ENCODE peak calls at places on chromosomes 2 and 18, in six cellular contexts. C is GM13976; R is NCI-H460; W is NCI-H1092 treated with DMSO at 0.1 percent for 48 hours; A is activated CD4-positive, alpha-beta T cell treated with anti-CD3 and anti-CD28 coated beads, Interleukin-2, amount 10 ng/mL, durations not matched to agents 7 days and 5 days; Q is GM23248. J is an unnamed sample.

GRCh38 chr2:239778042-239778811 is 246.9 kb downstream of the NDUFA10 start:
- DNase-seq in A (no peak), Q (no peak), W (no peak), R (no peak), C (no peak), J (no peak)

GRCh38 chr2:234491281-234491680 is 5.6 kb downstream of the ARL4C start:
- DNase-seq in R (no peak), Q (no peak), C (no peak), A (peak), W (no peak), J (no peak)

GRCh38 chr2:191818725-191819333 is 28.1 kb downstream of the CAVIN2 start:
- DNase-seq in R (no peak), A (no peak), C (no peak), Q (no peak), W (no peak), J (no peak)

GRCh38 chr2:229922449-229923386 is at the start of gene FBXO36:
- DNase-seq in A (peak), C (peak), W (peak), Q (peak), R (peak), J (peak)

GRCh38 chr2:162000466-162000865 is 73.5 kb downstream of the DPP4 start:
- DNase-seq in Q (no peak), A (no peak), W (no peak), R (no peak), C (no peak), J (no peak)

GRCh38 chr2:192159215-192159614 is 35.5 kb downstream of the TMEFF2 start:
- DNase-seq in A (no peak), C (no peak), W (no peak), R (no peak), Q (peak), J (no peak)

GRCh38 chr18:56728741-56729140 is 77.6 kb downstream of the WDR7 start:
- DNase-seq in W (no peak), A (no peak), C (no peak), Q (no peak), R (no peak), J (no peak)

GRCh38 chr2:213122730-213123129 is 28.7 kb downstream of the IKZF2 start:
- DNase-seq in Q (no peak), R (no peak), W (no peak), C (no peak), A (no peak), J (no peak)

GRCh38 chr18:58687871-58688308 is 16.6 kb downstream of the MALT1 start:
- DNase-seq in A (peak), C (peak), Q (no peak), W (no peak), R (no peak), J (no peak)

GRCh38 chr18:76202322-76202721 is 292.7 kb downstream of the ZNF516 start:
- DNase-seq in Q (no peak), W (no peak), A (no peak), C (no peak), R (no peak), J (no peak)

GRCh38 chr2:238238311-238238765 is 1.5 kb downstream of the HES6 start:
- DNase-seq in R (no peak), A (no peak), Q (no peak), W (no peak), C (no peak), J (no peak)

GRCh38 chr2:143934913-143935310 is 585.0 kb downstream of the ZEB2 start:
- DNase-seq in Q (no peak), R (no peak), W (no peak), C (no peak), A (no peak), J (no peak)

GRCh38 chr2:128196026-128196822 is 105.2 kb downstream of the UGGT1 start:
- DNase-seq in C (peak), A (peak), R (no peak), Q (no peak), W (no peak), J (no peak)

GRCh38 chr2:105431367-105432088 is 32.7 kb upstream of the FHL2 start:
- DNase-seq in R (no peak), Q (peak), A (no peak), C (no peak), W (peak), J (peak)

GRCh38 chr2:241123816-241124536 is 21.9 kb upstream of the MTERF4 start:
- DNase-seq in R (no peak), C (no peak), W (no peak), A (peak), Q (peak), J (no peak)

GRCh38 chr2:204655101-204655500 is 109.8 kb downstream of the PARD3B start:
- DNase-seq in W (no peak), A (no peak), Q (peak), R (no peak), C (no peak), J (no peak)

GRCh38 chr2:27016801-27017325 is 15.9 kb upstream of the TMEM214 start:
- DNase-seq in Q (peak), W (peak), R (peak), A (peak), C (peak), J (peak)

GRCh38 chr2:11473604-11474440 is 7.9 kb upstream of the E2F6 start:
- DNase-seq in R (no peak), W (peak), C (no peak), A (no peak), Q (no peak), J (no peak)

GRCh38 chr2:96153991-96154431 is 8.8 kb upstream of the DUSP2 start:
- DNase-seq in C (no peak), Q (no peak), W (no peak), A (no peak), R (no peak), J (peak)

GRCh38 chr2:106358081-106358480 is 110.1 kb downstream of the RGPD3 start:
- DNase-seq in R (no peak), A (no peak), Q (no peak), C (no peak), W (no peak), J (no peak)

GRCh38 chr18:13614701-13615288 is 111.6 kb downstream of the FAM210A start:
- DNase-seq in Q (no peak), R (no peak), C (peak), W (no peak), A (peak), J (peak)

GRCh38 chr2:221205103-221205502 is 367.0 kb downstream of the EPHA4 start:
- DNase-seq in W (peak), A (no peak), R (no peak), Q (no peak), C (no peak), J (no peak)

J was measured in left ventricle myocardium superior.